ENCODE peak calls at places on chromosome 20, in nine cellular contexts. X is CD4-positive, CD25-positive, alpha-beta regulatory T cell; Z is activated CD4-positive, alpha-beta T cell treated with anti-CD3 and anti-CD28 coated beads, Interleukin-2, amount 50 U/mL, for 24 hours; K is endothelial cell; A is NCI-H82; U is HT1080; F is EL; N is esophagus squamous epithelium; P is mesendoderm. O is an unnamed sample.

GRCh38 chr20:38806855-38807655 is 1.6 kb downstream of the PPP1R16B start:
- DNase-seq in X (peak; percentile 52), Z (peak; percentile 16), K (no peak), A (peak; percentile 51), U (no peak), F (no peak), N (no peak), P (peak; percentile 15), O (no peak)

GRCh38 chr20:31861346-31862156 is 8.8 kb downstream of the DUSP15 start:
- DNase-seq in X (peak; percentile 40), Z (peak; percentile 35), K (peak; percentile 81), A (peak; percentile 92), U (no peak), F (peak; percentile 44), N (no peak), P (peak; percentile 87), O (peak; percentile 63)

GRCh38 chr20:16803965-16804792 is 56.0 kb downstream of the OTOR start:
- DNase-seq in X (no peak), Z (peak; percentile 8), K (peak; percentile 80), A (peak; percentile 87), U (peak; percentile 39), F (peak; percentile 43), N (no peak), P (peak; percentile 80), O (no peak)

GRCh38 chr20:5877128-5877527 is 73.2 kb downstream of the TRMT6 start:
- DNase-seq in X (no peak), Z (no peak), K (no peak), A (no peak), U (no peak), F (no peak), N (no peak), P (no peak), O (no peak)

GRCh38 chr20:3800256-3800877 is 4.3 kb downstream of the CDC25B start:
- DNase-seq in X (no peak), Z (no peak), K (no peak), A (no peak), U (no peak), F (no peak), N (no peak), P (peak; percentile 81), O (no peak)

GRCh38 chr20:37564388-37565133 is 36.9 kb upstream of the BLCAP start:
- DNase-seq in X (no peak), Z (peak; percentile 11), K (peak; percentile 83), A (peak; percentile 87), U (peak; percentile 34), F (peak; percentile 37), N (no peak), P (peak; percentile 53), O (no peak)

GRCh38 chr20:53884859-53885654 is 185.3 kb downstream of the BCAS1 start:
- DNase-seq in X (no peak), Z (no peak), K (no peak), A (no peak), U (peak; percentile 93), F (no peak), N (no peak), P (peak; percentile 65), O (no peak)

GRCh38 chr20:42686057-42686456 is 503.6 kb downstream of the PTPRT start:
- DNase-seq in X (no peak), Z (no peak), K (no peak), A (no peak), U (no peak), F (no peak), N (no peak), P (no peak), O (no peak)

GRCh38 chr20:17504326-17504897 is 26.8 kb downstream of the BFSP1 start:
- DNase-seq in X (no peak), Z (no peak), K (no peak), A (peak; percentile 44), U (no peak), F (no peak), N (no peak), P (no peak), O (no peak)

GRCh38 chr20:52490715-52491430 is 299.3 kb upstream of the ZFP64 start:
- DNase-seq in X (no peak), Z (no peak), K (no peak), A (no peak), U (peak; percentile 93), F (peak; percentile 76), N (no peak), P (peak; percentile 85), O (no peak)

O was measured in ascending aorta.